ENCODE peak calls at places on chromosome 13, in five cellular contexts. F is CD4-positive, alpha-beta memory T cell; Q is CD8-positive, alpha-beta T cell; L is fibroblast of lung; T is esophagus squamous epithelium. H is an unnamed sample. For H3K4me1 and H3K27me3, the result is how much of the 10 kb centered on the place peaks cover.

GRCh38 chr13:109883181-109884180 is 97.1 kb upstream of the IRS2 start:
- DNase-seq in T (no peak), F (no peak), L (no peak), Q (no peak), H (no peak)

GRCh38 chr13:97434417-97435296 is 688 bp downstream of the RAP2A start:
- DNase-seq in F (peak), Q (peak), T (peak), L (no peak), H (peak)

GRCh38 chr13:99071211-99071610 is 93.3 kb upstream of the DOCK9 start:
- DNase-seq in F (no peak), Q (no peak), L (no peak), T (no peak), H (no peak)

GRCh38 chr13:76948139-76948538 is at the start of gene ACOD1:
- DNase-seq in F (no peak), Q (no peak), L (no peak), T (no peak), H (no peak)

GRCh38 chr13:42594577-42595571 is 20.9 kb downstream of the TNFSF11 start:
- DNase-seq in L (peak), T (no peak), F (peak), Q (peak), H (peak)

GRCh38 chr13:25218011-25218410 is 45.9 kb upstream of the AMER2 start:
- DNase-seq in L (no peak), F (no peak), T (no peak), Q (no peak), H (no peak)

GRCh38 chr13:42211704-42212103 is 60.2 kb upstream of the AKAP11 start:
- DNase-seq in T (no peak), F (no peak), Q (no peak), L (peak), H (no peak)

GRCh38 chr13:74438911-74439310 is 304.7 kb upstream of the KLF12 start:
- DNase-seq in T (no peak), L (no peak), Q (no peak), F (no peak), H (no peak)

GRCh38 chr13:58955546-58956385 is 1208.0 kb downstream of the DIAPH3 start:
- DNase-seq in F (no peak), T (no peak), L (no peak), Q (no peak), H (no peak)

GRCh38 chr13:50082426-50083283 is 67.4 kb downstream of the KCNRG start:
- DNase-seq in F (peak), T (no peak), Q (peak), L (peak), H (peak)

GRCh38 chr13:54879036-54879435 is 1850.4 kb downstream of the OLFM4 start:
- DNase-seq in L (no peak), F (no peak), Q (no peak), T (no peak), H (no peak)

GRCh38 chr13:18943273-18943672 is 238.4 kb downstream of the TUBA3C start:
- DNase-seq in Q (no peak), F (no peak), T (no peak), L (no peak), H (no peak)

GRCh38 chr13:107211073-107211472 is 643.1 kb upstream of the ARGLU1 start:
- DNase-seq in T (no peak), F (peak), Q (no peak), L (peak), H (no peak)

GRCh38 chr13:89457977-89458376 is 1786.8 kb downstream of the SLITRK5 start:
- DNase-seq in F (no peak), L (peak), T (no peak), Q (no peak), H (no peak)

GRCh38 chr13:48000559-48001126 is 430 bp downstream of the SUCLA2 start:
- DNase-seq in Q (no peak), F (no peak), L (peak), T (no peak), H (no peak)

GRCh38 chr13:76852991-76853390 is 33.2 kb downstream of the KCTD12 start:
- DNase-seq in T (no peak), Q (no peak), F (no peak), L (peak), H (no peak)

GRCh38 chr13:72864142-72865035 is 82.5 kb downstream of the PIBF1 start:
- DNase-seq in Q (no peak), F (no peak), T (no peak), L (peak), H (no peak)

GRCh38 chr13:112704634-112705145 is 14.9 kb downstream of the ATP11A start:
- DNase-seq in L (no peak), T (no peak), Q (no peak), F (no peak), H (no peak)
- H3K4me1 ChIP-seq in L (under half), T (under half), Q (under half), F (under half), H (under half)

DNA sequence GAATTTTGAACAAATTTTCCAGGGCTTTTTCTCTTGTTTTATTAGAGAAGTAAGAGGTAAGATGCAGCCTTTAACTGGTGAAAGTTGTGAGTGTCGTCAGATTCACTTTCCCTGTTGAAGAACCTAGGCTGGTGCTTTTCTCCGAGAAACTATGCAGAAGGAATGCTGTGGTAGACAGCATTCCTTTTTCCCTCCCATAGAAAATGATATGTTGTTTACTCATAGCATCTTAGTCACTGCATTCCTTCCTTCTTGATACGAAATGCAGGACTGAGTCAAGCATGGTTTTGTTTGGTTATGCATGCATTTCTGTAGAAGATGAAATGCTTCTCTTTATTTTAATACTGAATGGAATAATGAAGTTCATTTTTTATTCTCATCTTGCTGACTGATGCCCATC is 3.4 kb downstream of the ITGBL1 start:
- DNase-seq in Q (no peak), T (no peak), F (no peak), L (peak), H (no peak)
- H3K4me3 ChIP-seq in Q (no peak), T (no peak), F (no peak), L (peak), H (no peak)

DNA sequence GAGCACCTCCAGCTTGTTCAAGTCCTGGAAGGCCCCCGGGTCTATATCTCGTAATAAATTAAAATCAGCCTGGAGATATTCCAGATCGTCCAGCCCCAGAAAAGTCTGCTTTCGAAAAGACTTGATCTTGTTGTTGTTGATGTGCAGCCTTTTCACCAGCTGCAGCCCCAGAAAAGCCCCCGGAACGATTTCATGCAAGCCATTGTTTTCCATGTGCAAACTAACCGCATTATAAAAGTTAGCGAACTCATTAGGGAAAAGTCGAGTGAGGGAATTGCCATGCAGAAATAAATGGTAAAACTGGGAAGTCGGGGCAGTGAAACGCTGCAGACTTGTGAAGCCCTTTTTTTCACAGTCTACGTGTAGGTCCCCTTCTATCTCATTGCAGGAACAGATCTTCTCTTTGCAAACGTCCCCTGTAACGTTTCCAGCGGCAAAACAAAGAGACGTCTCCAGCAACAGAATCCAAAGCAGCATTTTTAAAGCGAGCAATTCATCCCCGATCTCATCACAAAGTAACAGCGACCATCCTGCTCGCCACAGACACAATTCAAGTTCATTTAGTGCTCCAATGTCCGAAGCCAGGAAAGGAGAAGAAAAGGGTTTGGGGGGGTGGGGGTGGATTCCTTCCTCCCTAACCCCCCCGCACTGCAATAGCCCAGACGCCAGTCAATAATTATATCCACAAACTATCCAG is 1.1 kb downstream of the SLITRK1 start:
- DNase-seq in Q (no peak), L (no peak), F (no peak), T (no peak), H (no peak)
- H3K27me3 ChIP-seq in Q (under half), L (under half), F (under half), T (under half), H (under half)

DNA sequence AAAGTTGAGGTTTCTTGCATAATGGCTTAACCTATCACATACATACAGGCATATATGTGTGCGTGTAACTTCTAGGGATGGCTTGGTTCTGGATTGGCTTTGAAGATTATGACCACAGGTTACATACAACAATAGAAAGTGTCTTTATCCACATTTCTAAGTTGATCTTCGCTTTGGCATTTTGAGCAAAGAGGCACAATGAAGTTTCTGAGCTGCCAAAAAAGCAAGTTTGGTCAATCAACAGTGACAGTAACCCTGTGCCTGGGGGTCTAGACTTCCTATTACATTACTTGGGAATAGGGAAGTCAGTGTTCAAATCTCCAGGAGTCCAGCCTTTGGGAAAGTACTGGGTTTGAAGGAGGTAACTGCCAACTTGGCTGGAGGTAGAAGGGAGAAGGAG is 3.1 kb upstream of the SOX1 start:
- DNase-seq in L (no peak), Q (no peak), T (no peak), F (no peak), H (no peak)
- H3K4me1 ChIP-seq in L (under half), Q (under half), T (under half), F (under half), H (under half)

DNA sequence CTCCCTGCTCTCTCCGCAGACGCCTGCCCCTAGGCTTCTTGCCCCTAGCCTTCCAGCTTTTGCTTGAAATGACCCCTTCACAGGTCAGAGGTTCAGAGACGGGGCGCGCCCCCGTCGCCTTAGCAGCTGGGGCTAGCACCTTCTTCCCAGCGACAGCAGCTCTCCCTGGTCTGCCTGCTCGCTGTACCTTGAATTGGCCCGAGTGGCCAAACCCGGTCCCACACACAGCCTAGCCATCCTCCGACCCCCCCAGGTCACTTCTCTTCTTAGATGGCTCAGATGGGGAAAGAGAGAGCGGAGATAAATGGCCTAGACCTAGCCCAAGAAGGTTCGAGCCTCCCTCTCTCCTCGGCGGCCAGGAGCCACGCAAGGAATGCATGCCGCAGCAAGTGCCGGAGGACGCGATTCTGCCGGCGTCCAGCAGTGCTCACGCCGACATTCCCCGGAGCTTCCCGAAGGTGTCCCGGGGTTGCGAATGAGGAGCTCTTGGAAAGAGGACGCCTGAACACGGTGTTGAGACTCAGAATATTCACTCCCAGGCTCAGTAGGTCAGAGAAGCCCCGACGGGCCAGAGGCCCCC is 1.3 kb downstream of the CDX2 start:
- DNase-seq in Q (no peak), L (no peak), T (no peak), F (no peak), H (no peak)
- H3K4me3 ChIP-seq in Q (no peak), L (no peak), T (no peak), F (no peak), H (no peak)

DNA sequence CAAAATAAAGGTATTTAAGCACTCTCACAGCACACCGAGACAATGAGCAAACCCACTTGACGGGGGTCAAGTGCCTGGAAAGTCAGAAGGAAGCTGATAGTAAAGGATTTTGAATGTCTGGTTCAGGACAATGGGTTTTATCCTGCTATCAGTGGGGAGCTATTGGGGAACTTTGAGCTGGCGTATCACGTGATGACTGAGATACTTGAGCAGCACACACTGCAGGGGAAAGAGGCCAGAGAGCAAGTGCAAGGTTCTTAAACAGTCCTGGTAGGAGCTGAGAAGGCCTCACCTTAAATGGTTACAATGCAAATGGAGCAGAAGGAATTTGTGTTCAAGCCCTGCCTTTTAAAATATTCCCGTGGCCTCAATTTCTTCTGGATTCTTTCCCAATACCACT is 225.3 kb downstream of the LACC1 start:
- DNase-seq in L (no peak), T (no peak), F (no peak), Q (no peak), H (no peak)
- H3K27me3 ChIP-seq in L (under half), T (under half), F (under half), Q (under half), H (under half)

H was measured in CD8-positive, alpha-beta memory T cell.